ENCODE peak calls at places on chromosomes 2 and 18, in ten cellular contexts. S, B, E, H, A, U, R, F, V and D are unnamed samples.

GRCh38 chr2:71454221-71455010 is 1.1 kb downstream of the DYSF start:
- DNase-seq in H (no peak), V (no peak), B (no peak), U (no peak), F (no peak), R (no peak), S (no peak), E (no peak), A (no peak), D (no peak)

GRCh38 chr18:2070636-2071035 is 500.7 kb downstream of the METTL4 start:
- DNase-seq in R (no peak), B (no peak), E (no peak), V (no peak), H (no peak), F (peak), U (no peak), S (no peak), A (no peak), D (peak)

GRCh38 chr18:48227206-48227605 is 182.0 kb downstream of the ZBTB7C start:
- DNase-seq in A (no peak), V (no peak), H (peak), B (no peak), F (no peak), U (no peak), S (no peak), R (no peak), E (no peak), D (peak)

GRCh38 chr2:45505138-45505537 is 105.9 kb downstream of the SRBD1 start:
- DNase-seq in R (no peak), B (no peak), F (no peak), V (no peak), A (no peak), H (no peak), U (no peak), S (no peak), E (no peak), D (no peak)

GRCh38 chr18:57889841-57890240 is 86.7 kb upstream of the ATP8B1 start:
- DNase-seq in B (no peak), E (no peak), F (no peak), A (no peak), R (no peak), H (no peak), V (no peak), S (no peak), U (no peak), D (no peak)

GRCh38 chr2:107132141-107132540 is 246.2 kb upstream of the ST6GAL2 start:
- DNase-seq in H (no peak), R (no peak), B (no peak), U (no peak), S (no peak), V (no peak), A (no peak), F (no peak), E (no peak), D (no peak)

GRCh38 chr2:105143094-105143466 is 98.5 kb upstream of the GPR45 start:
- DNase-seq in F (no peak), U (no peak), V (no peak), S (no peak), E (no peak), H (no peak), B (no peak), R (no peak), A (no peak), D (no peak)

GRCh38 chr2:239825705-239825979 is 199.5 kb downstream of the NDUFA10 start:
- DNase-seq in F (no peak), A (no peak), U (no peak), V (no peak), B (no peak), R (no peak), H (peak), S (peak), E (no peak), D (no peak)

GRCh38 chr18:56321470-56321869 is 316.9 kb downstream of the TXNL1 start:
- DNase-seq in R (no peak), F (no peak), V (peak), B (no peak), S (no peak), H (no peak), A (peak), E (no peak), U (no peak), D (no peak)

DNA sequence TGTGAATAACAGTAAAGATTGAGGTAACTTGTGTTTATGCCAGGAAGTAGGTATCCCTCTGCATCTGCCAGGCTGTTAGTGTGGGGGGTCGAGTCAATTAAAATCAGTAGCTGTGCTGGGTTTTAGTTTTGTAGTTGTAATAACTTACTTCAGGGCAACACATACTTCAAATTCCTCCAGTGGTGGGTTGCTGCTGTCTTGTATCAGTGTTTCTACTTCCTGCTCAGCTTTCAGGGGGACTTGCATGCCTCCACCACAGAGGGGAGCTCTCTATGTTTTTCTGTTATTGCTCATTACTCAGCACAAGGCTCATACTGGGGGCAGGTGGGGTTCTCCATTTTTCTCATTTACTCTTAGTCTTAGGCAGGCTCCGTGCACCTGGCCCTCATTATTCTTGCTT is 136.8 kb downstream of the CAPN13 start:
- DNase-seq in U (no peak), H (no peak), F (no peak), A (no peak), B (no peak), R (no peak), E (no peak), V (peak), S (no peak), D (no peak)
- TF ChIP-seq CTCF in U (no peak), H (no peak), F (no peak), A (no peak), B (peak), R (no peak), E (no peak), V (peak), S (no peak), D (no peak)

GRCh38 chr2:43227830-43228280 is 1.4 kb upstream of the ZFP36L2 start:
- DNase-seq in E (no peak), V (no peak), H (no peak), B (peak), A (no peak), U (no peak), F (no peak), R (no peak), S (no peak), D (no peak)
- TF ChIP-seq CTCF in E (no peak), V (peak), H (peak), B (peak), A (peak), U (peak), F (no peak), R (no peak), S (no peak), D (no peak)

GRCh38 chr2:229340086-229340760 is 69.1 kb upstream of the PID1 start:
- DNase-seq in F (no peak), E (no peak), U (no peak), H (no peak), A (no peak), S (no peak), B (no peak), V (peak), R (no peak), D (peak)

GRCh38 chr2:229343661-229344060 is 72.6 kb upstream of the PID1 start:
- DNase-seq in U (no peak), S (no peak), H (peak), F (no peak), V (no peak), A (no peak), E (no peak), B (no peak), R (no peak), D (peak)

GRCh38 chr2:229339613-229340012 is 68.5 kb upstream of the PID1 start:
- DNase-seq in E (no peak), U (no peak), F (peak), R (no peak), V (peak), H (no peak), B (no peak), S (no peak), A (no peak), D (peak)

GRCh38 chr2:229344151-229344551 is 73.1 kb upstream of the PID1 start:
- DNase-seq in F (no peak), V (peak), S (no peak), B (peak), U (no peak), A (no peak), R (no peak), E (no peak), H (peak), D (peak)

GRCh38 chr2:229342376-229342775 is 71.3 kb upstream of the PID1 start:
- DNase-seq in F (peak), S (no peak), B (no peak), R (no peak), A (peak), E (peak), V (peak), H (peak), U (no peak), D (peak)
- TF ChIP-seq CTCF in F (no peak), S (no peak), B (peak), R (no peak), A (peak), E (no peak), V (peak), H (peak), U (no peak), D (no peak)

GRCh38 chr2:225288986-225289385 is 110.5 kb upstream of the NYAP2 start:
- DNase-seq in U (no peak), F (no peak), E (no peak), H (peak), R (no peak), S (no peak), B (peak), A (no peak), V (no peak), D (no peak)

GRCh38 chr2:225282858-225283693 is 116.4 kb upstream of the NYAP2 start:
- DNase-seq in U (no peak), B (peak), A (no peak), S (peak), H (peak), V (peak), E (no peak), R (no peak), F (no peak), D (peak)
- TF ChIP-seq CTCF in U (peak), B (peak), A (peak), S (peak), H (peak), V (peak), E (peak), R (no peak), F (peak), D (peak)

DNA sequence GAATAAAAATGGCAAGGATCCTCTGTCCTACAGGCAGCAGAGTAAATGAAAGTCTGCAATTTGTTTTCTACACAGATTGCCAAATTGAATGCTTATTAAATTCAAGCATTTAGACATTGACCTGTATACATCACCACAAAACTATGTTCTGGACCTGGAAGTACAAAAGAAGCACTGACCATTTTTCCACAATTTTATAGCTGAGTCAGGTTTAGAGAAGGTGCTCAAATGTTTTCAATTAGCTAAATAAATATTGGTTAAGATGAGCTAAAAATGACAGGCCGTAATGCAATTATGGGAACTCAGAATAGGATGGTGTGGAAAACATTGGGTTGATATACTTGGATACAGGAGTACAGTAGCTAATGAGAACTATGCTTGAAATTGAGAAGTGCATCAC is 490.7 kb upstream of the MEIS1 start:
- DNase-seq in V (no peak), F (no peak), R (no peak), B (no peak), E (no peak), H (no peak), U (no peak), S (no peak), A (no peak), D (no peak)
- TF ChIP-seq CTCF in V (no peak), F (no peak), R (no peak), B (no peak), E (no peak), H (no peak), U (no peak), S (no peak), A (no peak), D (no peak)

GRCh38 chr2:221488134-221488807 is 83.8 kb downstream of the EPHA4 start:
- DNase-seq in H (no peak), V (no peak), E (peak), B (no peak), F (no peak), R (no peak), A (no peak), U (no peak), S (no peak), D (no peak)
- TF ChIP-seq CTCF in H (no peak), V (no peak), E (no peak), B (no peak), F (no peak), R (no peak), A (no peak), U (no peak), S (no peak), D (no peak)